ENCODE peak calls at places on chromosomes 16 and 17, in nine cellular contexts. X is PC-9, H is stomach, K is mammary epithelial cell, N is ascending aorta, E is HL-60, L is small intestine, T is left ventricle myocardium inferior, A is fibroblast of lung. S is an unnamed sample.

GRCh38 chr17:7263071-7263800 is 958 bp upstream of the CLDN7 start:
- DNase-seq in X (peak; percentile 84), H (no peak), K (no peak), N (no peak), E (no peak), L (peak; percentile 97), T (no peak), A (no peak), S (no peak)

GRCh38 chr16:11675561-11676511 is 7.6 kb downstream of the SNN start:
- DNase-seq in X (peak; percentile 60), H (peak; percentile 84), K (peak; percentile 43), N (no peak), E (no peak), L (peak; percentile 97), T (peak; percentile 44), A (no peak), S (peak; percentile 64)

GRCh38 chr16:75620326-75621169 is 2.5 kb downstream of the ADAT1 start:
- DNase-seq in X (no peak), H (peak; percentile 34), K (no peak), N (no peak), E (no peak), L (no peak), T (no peak), A (no peak), S (no peak)

GRCh38 chr16:51355871-51356270 is 204.8 kb upstream of the SALL1 start:
- DNase-seq in X (no peak), H (no peak), K (no peak), N (no peak), E (no peak), L (no peak), T (no peak), A (no peak), S (no peak)

GRCh38 chr17:50328926-50329325 is 17.0 kb upstream of the XYLT2 start:
- DNase-seq in X (no peak), H (no peak), K (no peak), N (no peak), E (no peak), L (no peak), T (no peak), A (no peak), S (no peak)

GRCh38 chr17:43695968-43696865 is 34.5 kb upstream of the MEOX1 start:
- DNase-seq in X (no peak), H (no peak), K (no peak), N (peak; percentile 81), E (no peak), L (no peak), T (peak; percentile 51), A (peak; percentile 17), S (no peak)

GRCh38 chr17:47704781-47705180 is 10.8 kb downstream of the TBKBP1 start:
- DNase-seq in X (no peak), H (no peak), K (no peak), N (no peak), E (no peak), L (no peak), T (no peak), A (no peak), S (no peak)

GRCh38 chr16:28061702-28062101 is 1.8 kb downstream of the GSG1L start:
- DNase-seq in X (no peak), H (no peak), K (no peak), N (no peak), E (no peak), L (no peak), T (no peak), A (no peak), S (no peak)

GRCh38 chr17:75523647-75524046 is 1.9 kb upstream of the LLGL2 start:
- DNase-seq in X (no peak), H (no peak), K (no peak), N (no peak), E (no peak), L (no peak), T (no peak), A (no peak), S (no peak)

GRCh38 chr16:4855371-4855770 is 8.1 kb downstream of the UBN1 start:
- DNase-seq in X (no peak), H (no peak), K (peak; percentile 32), N (no peak), E (no peak), L (no peak), T (no peak), A (no peak), S (no peak)

GRCh38 chr17:8151120-8151640 is 1.0 kb downstream of the PER1 start:
- DNase-seq in X (no peak), H (peak; percentile 77), K (peak; percentile 72), N (peak; percentile 96), E (peak; percentile 51), L (peak; percentile 61), T (peak; percentile 93), A (peak; percentile 92), S (peak; percentile 82)

GRCh38 chr16:66369055-66369592 is 2.6 kb downstream of the CDH5 start:
- DNase-seq in X (no peak), H (no peak), K (no peak), N (no peak), E (peak; percentile 23), L (no peak), T (peak; percentile 57), A (no peak), S (no peak)

GRCh38 chr17:73561066-73561465 is 83.2 kb downstream of the SDK2 start:
- DNase-seq in X (no peak), H (no peak), K (no peak), N (no peak), E (no peak), L (no peak), T (no peak), A (no peak), S (no peak)

GRCh38 chr17:32253117-32253611 is 12.5 kb upstream of the RHBDL3 start:
- DNase-seq in X (peak; percentile 50), H (peak; percentile 87), K (peak; percentile 61), N (peak; percentile 88), E (peak; percentile 83), L (peak; percentile 74), T (peak; percentile 76), A (peak; percentile 76), S (peak; percentile 70)

GRCh38 chr17:69655902-69656301 is 241.4 kb downstream of the MAP2K6 start:
- DNase-seq in X (no peak), H (no peak), K (no peak), N (no peak), E (no peak), L (no peak), T (no peak), A (no peak), S (no peak)

GRCh38 chr17:14359251-14359939 is 58.5 kb downstream of the HS3ST3B1 start:
- DNase-seq in X (no peak), H (no peak), K (no peak), N (no peak), E (peak; percentile 72), L (no peak), T (no peak), A (no peak), S (no peak)

GRCh38 chr16:1066584-1067172 is 5.9 kb upstream of the SSTR5 start:
- DNase-seq in X (no peak), H (no peak), K (no peak), N (no peak), E (no peak), L (no peak), T (no peak), A (no peak), S (no peak)

GRCh38 chr17:81043725-81044427 is 8.9 kb downstream of the BAIAP2 start:
- DNase-seq in X (peak; percentile 90), H (peak; percentile 76), K (peak; percentile 77), N (no peak), E (no peak), L (no peak), T (no peak), A (no peak), S (no peak)

GRCh38 chr17:58002973-58003372 is 4.1 kb downstream of the SRSF1 start:
- DNase-seq in X (no peak), H (no peak), K (no peak), N (no peak), E (no peak), L (no peak), T (no peak), A (no peak), S (no peak)
- H3K4me3 ChIP-seq in X (no peak overlapping the region), H (no peak overlapping the region), K (no peak overlapping the region), N (no peak overlapping the region), E (no peak overlapping the region), L (no peak overlapping the region), T (no peak overlapping the region), A (no peak overlapping the region), S (no peak overlapping the region)

DNA sequence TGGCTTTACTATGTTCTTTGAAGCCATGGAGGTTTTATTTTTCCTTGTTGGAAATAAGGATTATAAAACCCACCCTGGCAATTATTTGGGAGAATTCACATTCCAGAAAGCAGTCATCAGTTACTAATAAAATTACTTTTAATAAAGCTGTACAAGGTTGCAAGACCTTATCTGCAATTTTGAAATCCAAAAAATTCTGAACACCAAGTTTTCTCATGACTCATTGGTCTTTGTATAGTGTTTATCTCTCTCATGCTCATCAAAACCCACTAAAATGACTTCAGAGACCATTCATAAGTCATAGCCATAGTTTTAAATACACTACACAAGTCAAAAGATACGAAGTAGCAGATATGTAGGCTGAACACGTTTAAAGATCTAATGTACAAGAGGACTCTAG is 6.0 kb upstream of the KRT38 start:
- DNase-seq in X (no peak), H (no peak), K (peak; percentile 59), N (no peak), E (no peak), L (no peak), T (no peak), A (peak; percentile 34), S (no peak)
- H3K27ac ChIP-seq in X (no peak overlapping the region), H (no peak overlapping the region), K (no peak overlapping the region), N (no peak overlapping the region), E (no peak overlapping the region), L (no peak overlapping the region), T (no peak overlapping the region), A (peak overlapping the region; percentile 22), S (no peak overlapping the region)

DNA sequence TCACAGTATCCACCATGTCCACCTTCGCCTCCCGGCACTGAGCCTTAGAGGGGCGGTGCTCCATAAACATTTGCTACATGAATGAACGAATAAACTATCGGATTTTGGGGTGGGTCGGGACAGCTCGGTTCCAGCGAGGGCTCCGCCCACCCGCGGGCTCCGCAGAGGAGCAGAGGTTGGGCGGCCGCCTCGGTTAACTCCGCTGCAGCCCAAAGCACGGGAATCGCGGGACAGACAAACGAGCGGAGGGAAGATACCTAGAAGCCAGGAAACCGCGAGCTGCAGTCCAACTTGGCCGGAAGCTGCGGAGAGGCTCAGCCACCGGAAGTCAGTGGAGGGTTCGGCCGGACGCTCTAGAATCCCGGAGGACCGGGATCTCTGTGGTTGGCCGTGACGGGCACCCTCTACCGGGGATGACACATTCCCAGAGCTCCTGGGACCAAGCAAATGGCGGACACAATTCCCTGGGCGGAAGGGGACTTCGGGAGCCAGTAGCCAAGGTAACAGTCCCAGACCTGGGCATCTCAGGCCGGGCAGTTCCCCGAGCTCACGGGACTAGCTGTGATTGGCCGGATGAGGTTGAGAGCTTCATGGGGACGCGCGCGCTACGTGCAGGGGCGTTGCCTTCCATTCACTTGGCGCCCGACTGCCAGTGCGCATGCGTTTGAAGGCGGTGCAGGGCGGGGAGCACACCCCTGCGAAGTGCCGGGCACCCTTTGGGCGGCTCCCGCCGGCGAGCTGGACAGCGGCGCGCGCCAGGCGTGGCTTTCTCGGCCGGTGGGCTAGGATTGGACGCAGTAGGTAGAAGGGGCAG is 489 bp upstream of the MAPK7 start:
- DNase-seq in X (peak; percentile 97), H (peak; percentile 98), K (peak; percentile 99), N (peak; percentile 99), E (peak; percentile 92), L (peak; percentile 99), T (peak; percentile 98), A (peak; percentile 99), S (peak; percentile 100)
- H3K4me3 ChIP-seq in X (peak overlapping the region; percentile 79), H (peak overlapping the region; percentile 69), K (peak overlapping the region; percentile 84), N (peak overlapping the region; percentile 98), E (peak overlapping the region; percentile 63), L (peak overlapping the region; percentile 90), T (peak overlapping the region; percentile 92), A (peak overlapping the region; percentile 73), S (peak overlapping the region; percentile 63)

GRCh38 chr16:3661311-3661710 is 6.8 kb downstream of the DNASE1 start:
- DNase-seq in X (no peak), H (no peak), K (no peak), N (no peak), E (no peak), L (no peak), T (no peak), A (no peak), S (no peak)
- H3K27ac ChIP-seq in X (no peak overlapping the region), H (no peak overlapping the region), K (no peak overlapping the region), N (no peak overlapping the region), E (no peak overlapping the region), L (no peak overlapping the region), T (no peak overlapping the region), A (no peak overlapping the region), S (no peak overlapping the region)

S was measured in SJCRH30.